ENCODE peak calls at places on chromosome 2, in four cellular contexts. One of them, this sample, is unnamed.

GRCh38 chr2:100289020-100289419 is 33.3 kb downstream of the LONRF2 start:
- DNase-seq in A673: no peak
- DNase-seq in fibroblast of lung: no peak
- DNase-seq in HepG2: no peak
- DNase-seq in this sample: no peak

GRCh38 chr2:124877065-124877671 is 852.1 kb downstream of the CNTNAP5 start:
- DNase-seq in HepG2: no peak
- DNase-seq in A673: no peak
- DNase-seq in fibroblast of lung: peak; percentile 45
- DNase-seq in this sample: no peak

GRCh38 chr2:17780546-17780945 is 26.6 kb downstream of the GEN1 start:
- DNase-seq in A673: no peak
- DNase-seq in HepG2: no peak
- DNase-seq in fibroblast of lung: no peak
- DNase-seq in this sample: no peak

GRCh38 chr2:20448246-20449046 is 1.6 kb downstream of the RHOB start:
- DNase-seq in A673: no peak
- DNase-seq in HepG2: no peak
- DNase-seq in fibroblast of lung: peak; percentile 41
- DNase-seq in this sample: no peak

GRCh38 chr2:19764998-19765397 is 136.8 kb downstream of the TTC32 start:
- DNase-seq in fibroblast of lung: peak; percentile 59
- DNase-seq in HepG2: peak; percentile 30
- DNase-seq in A673: no peak
- DNase-seq in this sample: no peak

GRCh38 chr2:163662141-163662780 is 73.5 kb downstream of the FIGN start:
- DNase-seq in A673: no peak
- DNase-seq in fibroblast of lung: no peak
- DNase-seq in HepG2: no peak
- DNase-seq in this sample: no peak

GRCh38 chr2:25197336-25198208 is 29.2 kb upstream of the POMC start:
- DNase-seq in A673: no peak
- DNase-seq in HepG2: no peak
- DNase-seq in fibroblast of lung: no peak
- DNase-seq in this sample: no peak

GRCh38 chr2:5057895-5058294 is 634.3 kb upstream of the SOX11 start:
- DNase-seq in A673: peak; percentile 51
- DNase-seq in fibroblast of lung: no peak
- DNase-seq in HepG2: no peak
- DNase-seq in this sample: no peak

GRCh38 chr2:170282851-170283250 is 104.9 kb downstream of the MYO3B start:
- DNase-seq in fibroblast of lung: no peak
- DNase-seq in HepG2: no peak
- DNase-seq in A673: no peak
- DNase-seq in this sample: no peak

GRCh38 chr2:203650860-203651613 is 55.4 kb upstream of the CD28 start:
- DNase-seq in A673: peak; percentile 67
- DNase-seq in HepG2: peak; percentile 98
- DNase-seq in fibroblast of lung: peak; percentile 75
- DNase-seq in this sample: no peak

GRCh38 chr2:10124538-10125045 is 2.1 kb downstream of the RRM2 start:
- DNase-seq in HepG2: peak; percentile 82
- DNase-seq in fibroblast of lung: peak; percentile 87
- DNase-seq in A673: peak; percentile 83
- DNase-seq in this sample: peak; percentile 45

GRCh38 chr2:113965644-113966043 is 75.8 kb downstream of the ACTR3 start:
- DNase-seq in A673: peak; percentile 50
- DNase-seq in fibroblast of lung: peak; percentile 41
- DNase-seq in HepG2: peak; percentile 94
- DNase-seq in this sample: no peak

GRCh38 chr2:60551241-60552095 is 2.0 kb downstream of the BCL11A start:
- DNase-seq in HepG2: no peak
- DNase-seq in fibroblast of lung: peak; percentile 51
- DNase-seq in A673: peak; percentile 48
- DNase-seq in this sample: no peak

GRCh38 chr2:207223051-207223450 is 57.3 kb upstream of the KLF7 start:
- DNase-seq in fibroblast of lung: peak; percentile 44
- DNase-seq in A673: peak; percentile 81
- DNase-seq in HepG2: no peak
- DNase-seq in this sample: peak; percentile 67

DNA sequence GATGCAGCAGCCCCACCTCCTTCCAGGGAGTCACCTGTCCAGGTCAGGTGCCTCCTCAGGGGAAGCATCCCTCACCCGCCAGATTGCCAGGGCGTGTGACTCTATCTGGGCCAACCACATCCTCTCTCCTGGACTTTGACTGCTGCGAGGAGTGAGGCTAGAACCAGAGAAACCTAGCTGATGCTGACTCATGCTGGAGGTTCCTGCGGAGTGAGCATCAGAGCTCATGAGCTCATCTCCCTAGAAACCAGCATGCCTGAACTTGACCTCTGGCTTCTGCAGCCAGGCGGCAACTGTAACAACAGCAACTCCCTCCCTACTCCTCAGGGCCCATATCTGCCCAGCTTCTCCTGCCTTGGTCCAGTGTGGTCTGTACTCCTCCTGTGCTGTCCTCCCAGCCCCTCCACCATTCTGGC is 28.3 kb upstream of the NT5DC4 start:
- DNase-seq in HepG2: peak; percentile 96
- DNase-seq in A673: no peak
- DNase-seq in fibroblast of lung: peak; percentile 94
- DNase-seq in this sample: peak; percentile 87
- H3K4me3 ChIP-seq in HepG2: no peak overlapping the region
- H3K4me3 ChIP-seq in A673: no peak overlapping the region
- H3K4me3 ChIP-seq in fibroblast of lung: no peak overlapping the region
- H3K4me3 ChIP-seq in this sample: no peak overlapping the region

GRCh38 chr2:224011837-224012236 is 27.2 kb downstream of the SERPINE2 start:
- DNase-seq in HepG2: no peak
- DNase-seq in A673: no peak
- DNase-seq in fibroblast of lung: no peak
- DNase-seq in this sample: no peak

GRCh38 chr2:224004105-224004715 is 34.9 kb downstream of the SERPINE2 start:
- DNase-seq in HepG2: no peak
- DNase-seq in A673: no peak
- DNase-seq in fibroblast of lung: peak; percentile 24
- DNase-seq in this sample: no peak

GRCh38 chr2:224014336-224014735 is 24.8 kb downstream of the SERPINE2 start:
- DNase-seq in A673: no peak
- DNase-seq in fibroblast of lung: no peak
- DNase-seq in HepG2: no peak
- DNase-seq in this sample: no peak

GRCh38 chr2:224008702-224009261 is 30.3 kb downstream of the SERPINE2 start:
- DNase-seq in A673: no peak
- DNase-seq in HepG2: peak; percentile 53
- DNase-seq in fibroblast of lung: no peak
- DNase-seq in this sample: no peak

GRCh38 chr2:224009605-224010330 is 29.3 kb downstream of the SERPINE2 start:
- DNase-seq in A673: peak; percentile 48
- DNase-seq in HepG2: no peak
- DNase-seq in fibroblast of lung: peak; percentile 17
- DNase-seq in this sample: no peak
- H3K4me3 ChIP-seq in A673: no peak overlapping the region
- H3K4me3 ChIP-seq in HepG2: no peak overlapping the region
- H3K4me3 ChIP-seq in fibroblast of lung: no peak overlapping the region
- H3K4me3 ChIP-seq in this sample: no peak overlapping the region

GRCh38 chr2:102094917-102095316 is 47.6 kb upstream of the IL1R1 start:
- DNase-seq in A673: no peak
- DNase-seq in fibroblast of lung: peak; percentile 99
- DNase-seq in HepG2: peak; percentile 82
- DNase-seq in this sample: peak; percentile 98
- H3K4me3 ChIP-seq in A673: no peak overlapping the region
- H3K4me3 ChIP-seq in fibroblast of lung: no peak overlapping the region
- H3K4me3 ChIP-seq in HepG2: no peak overlapping the region
- H3K4me3 ChIP-seq in this sample: no peak overlapping the region

DNA sequence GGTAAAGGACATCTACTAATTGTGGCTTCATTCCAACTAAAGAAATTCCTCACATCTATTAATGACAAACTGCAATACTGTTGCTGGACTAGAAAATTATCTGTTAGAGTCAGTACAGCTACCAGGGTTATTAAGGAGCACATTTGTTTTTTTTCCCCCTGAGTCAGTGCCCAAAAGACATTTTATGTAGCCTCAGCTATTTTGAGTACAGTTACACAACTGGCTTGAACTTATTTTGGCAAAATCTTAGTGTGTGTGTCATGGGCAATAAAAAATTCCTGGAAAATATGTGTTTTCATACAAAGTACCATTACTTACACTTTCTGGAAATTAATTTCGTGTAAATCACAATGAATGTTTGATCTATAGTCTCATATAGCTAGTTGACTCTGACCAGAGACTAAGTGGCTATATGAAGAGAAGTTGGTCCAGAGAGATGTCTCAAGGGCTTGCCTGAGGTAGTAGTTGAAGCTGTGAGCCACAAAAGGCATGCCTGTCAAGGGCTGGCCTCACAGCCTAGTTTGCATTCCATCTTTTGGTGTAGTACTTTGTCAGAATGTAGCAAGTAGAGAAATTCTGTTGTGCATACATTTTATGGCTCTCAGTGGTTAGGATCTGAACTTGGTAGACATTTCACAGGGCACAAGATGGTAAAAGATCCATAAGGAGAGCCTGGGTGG is 283.4 kb downstream of the MTX2 start:
- DNase-seq in fibroblast of lung: peak; percentile 59
- DNase-seq in A673: no peak
- DNase-seq in HepG2: no peak
- DNase-seq in this sample: peak; percentile 62
- H3K4me3 ChIP-seq in fibroblast of lung: no peak overlapping the region
- H3K4me3 ChIP-seq in A673: no peak overlapping the region
- H3K4me3 ChIP-seq in HepG2: no peak overlapping the region
- H3K4me3 ChIP-seq in this sample: no peak overlapping the region

GRCh38 chr2:118990757-118991545 is 49.0 kb downstream of the MARCO start:
- DNase-seq in HepG2: no peak
- DNase-seq in A673: no peak
- DNase-seq in fibroblast of lung: no peak
- DNase-seq in this sample: no peak
- H3K4me3 ChIP-seq in HepG2: no peak overlapping the region
- H3K4me3 ChIP-seq in A673: no peak overlapping the region
- H3K4me3 ChIP-seq in fibroblast of lung: no peak overlapping the region
- H3K4me3 ChIP-seq in this sample: no peak overlapping the region

GRCh38 chr2:46131-46470 is 204 bp downstream of the FAM110C start:
- DNase-seq in HepG2: no peak
- DNase-seq in A673: no peak
- DNase-seq in fibroblast of lung: no peak
- DNase-seq in this sample: no peak

GRCh38 chr2:46471-47345 is at the start of gene FAM110C:
- DNase-seq in A673: no peak
- DNase-seq in fibroblast of lung: peak; percentile 22
- DNase-seq in HepG2: peak; percentile 48
- DNase-seq in this sample: no peak

GRCh38 chr2:45342-46130 is 769 bp downstream of the FAM110C start:
- DNase-seq in fibroblast of lung: no peak
- DNase-seq in HepG2: no peak
- DNase-seq in A673: no peak
- DNase-seq in this sample: no peak

GRCh38 chr2:44748-45341 is 1.5 kb downstream of the FAM110C start:
- DNase-seq in HepG2: no peak
- DNase-seq in fibroblast of lung: no peak
- DNase-seq in A673: no peak
- DNase-seq in this sample: no peak

DNA sequence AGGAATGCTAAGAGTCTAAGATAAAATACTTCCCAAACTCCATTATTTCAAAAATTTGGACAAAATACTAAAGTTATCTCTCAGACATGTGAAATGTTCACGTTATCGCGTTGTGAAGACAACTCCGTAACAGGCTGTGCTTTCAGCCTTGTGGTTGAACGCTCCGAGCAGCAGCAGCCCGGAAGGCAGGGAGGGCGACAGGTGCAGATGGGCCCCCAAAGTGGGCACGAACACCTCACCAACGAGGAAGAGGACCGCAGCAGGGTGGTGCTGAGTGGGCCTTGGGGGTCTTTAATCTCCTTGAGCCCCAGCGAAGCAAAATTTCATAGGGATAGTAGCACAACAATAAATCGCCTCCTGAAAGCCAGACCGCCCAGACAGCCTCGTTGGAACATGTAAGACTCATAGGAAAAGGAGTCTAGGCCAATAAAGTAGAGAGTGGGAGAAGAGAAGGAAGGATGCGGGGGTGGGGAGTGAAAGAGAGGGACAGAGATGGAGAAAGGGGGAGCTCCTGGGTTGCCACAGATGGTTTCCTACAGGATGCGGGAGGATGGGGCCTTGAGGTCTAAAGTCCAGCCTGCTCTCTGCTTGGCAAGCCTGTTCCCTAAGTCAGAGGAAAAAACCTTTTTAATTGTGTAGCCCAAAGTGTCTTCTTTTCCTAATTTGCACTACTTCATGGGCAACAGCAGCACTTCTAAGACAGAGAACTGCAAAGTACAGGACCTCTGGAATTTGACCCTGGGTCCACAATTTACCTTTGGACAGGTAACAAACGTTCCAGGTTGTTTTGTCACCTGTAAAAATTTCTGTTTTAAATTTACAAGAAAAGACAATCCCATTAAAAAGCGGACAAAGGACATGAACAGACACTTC is 1.3 kb upstream of the FAM110C start:
- DNase-seq in fibroblast of lung: no peak
- DNase-seq in A673: no peak
- DNase-seq in HepG2: no peak
- DNase-seq in this sample: no peak
- H3K4me3 ChIP-seq in fibroblast of lung: no peak overlapping the region
- H3K4me3 ChIP-seq in A673: no peak overlapping the region
- H3K4me3 ChIP-seq in HepG2: peak overlapping the region; percentile 73
- H3K4me3 ChIP-seq in this sample: no peak overlapping the region

GRCh38 chr2:119408221-119408619 is 23.4 kb upstream of the TMEM37 start:
- DNase-seq in fibroblast of lung: no peak
- DNase-seq in HepG2: no peak
- DNase-seq in A673: peak; percentile 89
- DNase-seq in this sample: no peak
- H3K4me3 ChIP-seq in fibroblast of lung: no peak overlapping the region
- H3K4me3 ChIP-seq in HepG2: no peak overlapping the region
- H3K4me3 ChIP-seq in A673: no peak overlapping the region
- H3K4me3 ChIP-seq in this sample: no peak overlapping the region

DNA sequence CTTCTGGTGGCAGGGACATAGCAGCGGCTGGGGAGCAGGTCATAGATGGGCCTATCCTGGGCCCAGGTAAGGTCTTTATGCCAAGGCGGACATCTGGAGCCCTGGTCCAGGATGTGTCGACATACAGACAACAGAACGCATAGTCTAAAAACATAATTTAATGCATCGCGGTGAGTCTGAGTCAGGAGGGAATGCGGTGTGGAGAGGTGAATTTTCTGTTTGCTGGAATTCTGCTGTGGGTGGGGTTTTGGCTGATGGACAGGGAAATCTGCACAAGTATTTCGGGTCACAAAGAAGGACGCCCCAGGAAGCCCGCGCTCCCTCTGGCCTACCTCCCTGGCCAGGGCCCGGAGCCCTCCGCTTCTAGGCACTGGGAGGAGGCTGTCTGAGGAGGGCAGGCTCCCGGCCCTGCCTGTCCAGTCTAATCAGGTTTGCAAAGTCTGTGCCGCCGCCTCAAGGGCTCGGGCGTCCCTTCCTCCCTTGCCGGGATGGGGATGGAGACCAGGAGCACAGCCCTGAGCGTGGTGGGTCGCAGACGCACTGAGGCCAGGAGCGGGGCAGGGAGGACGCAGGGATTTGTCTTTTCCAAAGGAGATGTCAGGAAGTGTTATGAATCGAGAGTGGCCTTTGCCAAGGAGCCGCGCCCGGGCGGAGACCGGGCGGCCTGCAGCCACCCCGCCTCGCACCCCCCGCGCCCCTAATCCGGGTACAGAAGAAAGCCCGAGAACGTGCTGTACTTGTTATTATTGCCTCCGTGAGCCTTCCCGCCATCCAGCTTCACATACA is 2.3 kb downstream of the C1QL2 start:
- DNase-seq in fibroblast of lung: no peak
- DNase-seq in HepG2: no peak
- DNase-seq in A673: no peak
- DNase-seq in this sample: no peak
- H3K4me3 ChIP-seq in fibroblast of lung: no peak overlapping the region
- H3K4me3 ChIP-seq in HepG2: no peak overlapping the region
- H3K4me3 ChIP-seq in A673: no peak overlapping the region
- H3K4me3 ChIP-seq in this sample: no peak overlapping the region

This sample was measured in skeletal muscle cell.